ENCODE peak calls at places on chromosome 21, in four cellular contexts. E, J, L and R are unnamed samples.

GRCh38 chr21:41112740-41113692 is 54.9 kb upstream of the BACE2 start:
- DNase-seq in E (peak; percentile 79), J (peak; percentile 82), L (peak; percentile 81), R (peak; percentile 51)

GRCh38 chr21:17931080-17931479 is 111.9 kb upstream of the C21orf91 start:
- DNase-seq in E (no peak), J (peak; percentile 24), L (no peak), R (no peak)

GRCh38 chr21:32771134-32771523 is 426 bp downstream of the PAXBP1 start:
- DNase-seq in E (peak; percentile 56), J (peak; percentile 56), L (peak; percentile 63), R (peak; percentile 11)

GRCh38 chr21:28742527-28742926 is 250.2 kb downstream of the LTN1 start:
- DNase-seq in E (peak; percentile 76), J (peak; percentile 23), L (peak; percentile 81), R (no peak)

GRCh38 chr21:36330904-36331303 is 10.9 kb downstream of the MORC3 start:
- DNase-seq in E (peak; percentile 60), J (peak; percentile 59), L (peak; percentile 69), R (no peak)

GRCh38 chr21:42040411-42041180 is 30.4 kb upstream of the ZBTB21 start:
- DNase-seq in E (peak; percentile 100), J (peak; percentile 17), L (peak; percentile 99), R (peak; percentile 99)

GRCh38 chr21:41435728-41436127 is 9.7 kb downstream of the MX1 start:
- DNase-seq in E (no peak), J (no peak), L (no peak), R (no peak)

GRCh38 chr21:43866233-43866632 is 1.2 kb downstream of the AGPAT3 start:
- DNase-seq in E (peak; percentile 57), J (peak; percentile 71), L (peak; percentile 60), R (no peak)

GRCh38 chr21:39612233-39613028 is at the start of gene B3GALT5:
- DNase-seq in E (no peak), J (peak; percentile 11), L (peak; percentile 22), R (no peak)

DNA sequence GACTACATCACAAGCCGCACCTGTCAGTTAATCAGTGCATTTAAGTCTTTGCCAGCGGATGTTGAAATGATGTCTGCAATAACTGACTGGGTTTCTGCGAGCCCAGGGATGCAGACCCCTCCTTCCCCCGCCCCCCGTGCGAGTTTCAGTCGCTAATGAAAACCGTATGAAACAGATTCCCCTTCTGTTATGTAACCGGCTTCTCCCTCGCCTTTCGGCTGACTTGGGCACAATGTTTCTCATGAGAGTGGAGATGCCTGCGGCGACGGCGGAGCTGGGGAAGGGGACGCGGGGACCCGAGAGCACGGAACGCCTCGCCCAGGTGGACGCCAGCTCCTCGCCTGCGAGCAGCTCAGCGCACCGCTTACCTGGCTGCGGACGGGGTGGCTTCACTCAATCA is 741 bp downstream of the KCNJ6 start:
- DNase-seq in E (no peak), J (no peak), L (no peak), R (no peak)
- H3K4me3 ChIP-seq in E (peak overlapping the region; percentile 14), J (no peak overlapping the region), L (peak overlapping the region; percentile 57), R (peak overlapping the region; percentile 59)

DNA sequence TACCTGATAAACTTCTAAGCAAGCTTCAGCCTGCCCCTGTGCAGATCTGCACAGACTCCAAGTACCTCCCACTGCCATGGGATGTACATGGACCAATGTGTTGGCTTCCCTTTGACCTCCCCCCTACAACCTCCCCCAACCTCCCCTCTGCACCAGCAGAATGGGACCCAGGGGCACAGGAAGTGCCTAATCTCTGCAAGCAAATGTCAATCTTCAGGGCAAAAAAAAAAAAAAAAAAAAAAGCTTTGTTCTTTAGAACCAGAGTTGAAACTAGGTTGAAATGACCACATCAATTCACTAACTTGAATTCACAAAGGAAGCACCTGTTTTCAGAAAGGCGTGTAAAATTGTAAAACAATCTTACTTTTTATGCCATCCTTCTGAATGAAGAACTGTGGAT is 53.9 kb upstream of the TIAM1 start:
- DNase-seq in E (no peak), J (no peak), L (no peak), R (no peak)
- H3K4me3 ChIP-seq in E (no peak overlapping the region), J (no peak overlapping the region), L (no peak overlapping the region), R (no peak overlapping the region)

DNA sequence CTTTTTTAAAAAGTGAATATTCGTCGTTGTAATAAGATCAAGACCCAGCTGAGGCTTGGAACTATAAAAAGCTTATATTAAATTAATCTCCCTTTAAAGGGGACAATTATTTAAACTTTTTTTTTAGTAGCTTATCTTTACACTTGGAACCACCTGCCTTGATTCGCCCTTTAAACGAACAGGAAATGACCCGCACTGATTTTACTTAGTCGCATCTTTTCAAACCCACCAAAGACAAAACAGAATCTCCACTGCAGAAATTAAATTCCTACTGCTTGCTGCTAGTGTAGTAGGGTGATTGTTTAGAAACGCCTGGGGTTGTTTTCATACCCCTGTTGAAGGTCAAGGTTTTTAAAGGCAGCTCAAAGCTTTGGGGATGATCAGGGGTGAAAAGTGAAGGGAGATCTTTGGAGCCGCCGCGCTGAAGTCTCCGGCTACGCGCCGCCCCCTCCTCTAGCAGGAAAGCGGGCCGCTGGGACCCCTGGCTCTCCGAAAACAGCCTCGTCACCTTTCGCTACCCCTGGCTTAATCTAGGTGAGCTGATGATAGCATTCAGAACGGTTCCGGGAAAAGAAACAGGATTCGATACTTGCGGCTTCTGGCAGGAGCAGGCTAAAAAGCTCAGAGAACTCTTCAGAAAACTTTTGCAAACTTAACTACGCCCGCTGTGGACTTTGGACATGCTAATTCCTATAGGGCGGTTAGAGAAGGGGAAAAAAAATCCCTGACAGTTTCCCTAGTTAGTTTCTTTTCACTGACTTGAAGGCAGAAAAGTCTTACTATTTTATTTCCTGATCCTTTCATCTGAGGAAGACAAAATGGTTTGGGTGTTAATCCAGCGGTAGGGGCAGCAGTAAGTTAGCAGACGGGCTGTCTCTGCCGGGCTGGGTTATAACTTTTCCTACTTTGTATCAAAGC is 163.2 kb downstream of the RUNX1 start:
- DNase-seq in E (no peak), J (no peak), L (peak; percentile 46), R (no peak)
- H3K4me3 ChIP-seq in E (peak overlapping the region; percentile 99), J (no peak overlapping the region), L (peak overlapping the region; percentile 75), R (peak overlapping the region; percentile 88)

GRCh38 chr21:45873866-45874265 is 107.7 kb upstream of the COL6A1 start:
- DNase-seq in E (no peak), J (no peak), L (no peak), R (no peak)

GRCh38 chr21:45874716-45875415 is 106.7 kb upstream of the COL6A1 start:
- DNase-seq in E (peak; percentile 98), J (peak; percentile 62), L (peak; percentile 99), R (peak; percentile 98)

GRCh38 chr21:45876381-45877159 is 105.0 kb upstream of the COL6A1 start:
- DNase-seq in E (no peak), J (no peak), L (peak; percentile 49), R (peak; percentile 18)

GRCh38 chr21:45875881-45876280 is 105.7 kb upstream of the COL6A1 start:
- DNase-seq in E (no peak), J (no peak), L (no peak), R (no peak)

GRCh38 chr21:45875416-45875760 is 106.2 kb upstream of the COL6A1 start:
- DNase-seq in E (no peak), J (no peak), L (no peak), R (no peak)
- H3K4me3 ChIP-seq in E (no peak overlapping the region), J (no peak overlapping the region), L (no peak overlapping the region), R (no peak overlapping the region)

GRCh38 chr21:25560151-25560783 is 47.0 kb downstream of the MRPL39 start:
- DNase-seq in E (no peak), J (peak; percentile 58), L (peak; percentile 34), R (no peak)

GRCh38 chr21:25564349-25564948 is 42.8 kb downstream of the MRPL39 start:
- DNase-seq in E (no peak), J (no peak), L (no peak), R (no peak)

GRCh38 chr21:25561668-25562641 is 45.3 kb downstream of the MRPL39 start:
- DNase-seq in E (peak; percentile 82), J (no peak), L (peak; percentile 80), R (peak; percentile 46)

GRCh38 chr21:25563399-25564116 is 43.7 kb downstream of the MRPL39 start:
- DNase-seq in E (no peak), J (no peak), L (peak; percentile 53), R (no peak)

GRCh38 chr21:25562660-25563059 is 44.6 kb downstream of the MRPL39 start:
- DNase-seq in E (no peak), J (no peak), L (peak; percentile 25), R (no peak)
- H3K4me3 ChIP-seq in E (peak overlapping the region; percentile 77), J (no peak overlapping the region), L (peak overlapping the region; percentile 65), R (peak overlapping the region; percentile 73)

DNA sequence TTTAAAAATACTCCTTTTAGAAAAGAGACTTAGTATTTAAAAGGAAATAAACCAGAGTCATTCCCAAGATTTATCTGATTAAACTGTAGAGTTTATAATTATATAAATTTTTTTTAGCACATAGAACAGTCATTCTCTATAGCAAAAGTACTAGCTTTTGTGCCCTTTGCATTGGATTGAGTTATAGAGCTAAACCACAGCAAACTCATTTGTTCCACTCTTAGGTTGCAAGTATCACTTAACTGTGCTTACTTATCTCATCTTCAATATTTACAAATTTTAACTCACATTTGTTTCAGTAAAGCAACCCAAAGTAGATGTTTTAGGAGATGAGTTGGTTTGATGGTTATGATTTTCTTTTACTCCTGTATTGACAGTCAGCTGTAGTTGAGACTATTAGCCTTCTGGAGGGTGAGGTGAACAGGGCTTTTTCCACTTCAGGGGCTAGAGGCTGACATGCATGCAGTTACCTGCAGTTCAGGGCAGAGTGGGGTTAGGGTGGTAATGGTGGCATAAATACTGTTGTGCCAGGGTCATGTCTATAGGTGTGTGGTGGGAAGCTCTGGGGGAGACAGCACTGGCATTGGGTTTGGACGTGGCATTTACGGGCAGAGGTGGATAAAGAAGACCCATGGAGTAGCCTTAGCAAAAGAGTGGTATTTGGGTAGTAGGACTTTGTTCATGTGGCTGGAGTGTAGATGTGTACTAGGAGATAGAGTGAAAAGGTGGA is 42.1 kb downstream of the DYRK1A start:
- DNase-seq in E (no peak), J (no peak), L (no peak), R (no peak)
- H3K4me3 ChIP-seq in E (no peak overlapping the region), J (no peak overlapping the region), L (peak overlapping the region; percentile 35), R (no peak overlapping the region)

DNA sequence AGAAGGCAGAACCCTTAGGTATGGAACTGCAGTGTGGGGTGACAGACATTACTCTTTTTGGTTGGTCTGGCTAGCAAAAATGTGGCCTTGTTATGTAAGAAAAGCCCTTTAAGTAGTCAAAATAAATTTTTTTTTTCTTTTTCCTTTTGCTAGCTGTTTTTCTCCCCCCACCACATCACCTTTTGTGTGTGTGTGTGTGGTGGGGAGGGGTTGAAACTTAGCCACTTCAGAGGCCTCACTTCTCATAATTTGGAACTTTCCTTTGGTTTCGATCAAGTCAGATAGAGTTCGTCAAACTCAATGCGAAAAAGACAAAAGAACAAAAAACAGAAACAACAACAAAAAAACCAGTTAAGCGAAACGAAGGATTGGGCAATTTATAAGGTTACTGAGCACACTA is 1.9 kb upstream of the PRMT2 start:
- DNase-seq in E (no peak), J (no peak), L (no peak), R (no peak)
- H3K4me3 ChIP-seq in E (no peak overlapping the region), J (no peak overlapping the region), L (no peak overlapping the region), R (no peak overlapping the region)